ENCODE peak calls at places on chromosomes 3 and 15, in ten cellular contexts. One of them, this sample, is unnamed.

GRCh38 chr15:34182942-34183341 is 27.0 kb downstream of the KATNBL1 start:
- DNase-seq in HepG2: no peak
- DNase-seq in fibroblast of mammary gland: no peak
- DNase-seq in AG09319: no peak
- DNase-seq in choroid plexus epithelial cell: no peak
- DNase-seq in endothelial cell: no peak
- DNase-seq in pancreas: no peak
- DNase-seq in GM12865: no peak
- DNase-seq in CD8-positive, alpha-beta T cell: no peak
- DNase-seq in BE2C: no peak
- DNase-seq in this sample: no peak

GRCh38 chr3:126930936-126931600 is 51.8 kb upstream of the PLXNA1 start:
- DNase-seq in HepG2: no peak
- DNase-seq in fibroblast of mammary gland: no peak
- DNase-seq in AG09319: no peak
- DNase-seq in choroid plexus epithelial cell: no peak
- DNase-seq in endothelial cell: no peak
- DNase-seq in pancreas: no peak
- DNase-seq in GM12865: no peak
- DNase-seq in CD8-positive, alpha-beta T cell: no peak
- DNase-seq in BE2C: no peak
- DNase-seq in this sample: no peak

GRCh38 chr3:127788436-127788835 is 33.9 kb downstream of the MGLL start:
- DNase-seq in HepG2: no peak
- DNase-seq in fibroblast of mammary gland: no peak
- DNase-seq in AG09319: no peak
- DNase-seq in choroid plexus epithelial cell: no peak
- DNase-seq in endothelial cell: no peak
- DNase-seq in pancreas: no peak
- DNase-seq in GM12865: no peak
- DNase-seq in CD8-positive, alpha-beta T cell: no peak
- DNase-seq in BE2C: no peak
- DNase-seq in this sample: no peak

GRCh38 chr3:71048948-71049347 is 534.6 kb downstream of the FOXP1 start:
- DNase-seq in HepG2: peak
- DNase-seq in fibroblast of mammary gland: no peak
- DNase-seq in AG09319: no peak
- DNase-seq in choroid plexus epithelial cell: no peak
- DNase-seq in endothelial cell: peak
- DNase-seq in pancreas: no peak
- DNase-seq in GM12865: no peak
- DNase-seq in CD8-positive, alpha-beta T cell: no peak
- DNase-seq in BE2C: no peak
- DNase-seq in this sample: no peak

GRCh38 chr3:71064976-71065763 is 518.4 kb downstream of the FOXP1 start:
- DNase-seq in HepG2: peak
- DNase-seq in fibroblast of mammary gland: peak
- DNase-seq in AG09319: no peak
- DNase-seq in choroid plexus epithelial cell: peak
- DNase-seq in endothelial cell: peak
- DNase-seq in pancreas: peak
- DNase-seq in GM12865: peak
- DNase-seq in CD8-positive, alpha-beta T cell: peak
- DNase-seq in BE2C: peak
- DNase-seq in this sample: peak

GRCh38 chr3:123122525-123123315 is 55.9 kb downstream of the PDIA5 start:
- DNase-seq in HepG2: peak
- DNase-seq in fibroblast of mammary gland: peak
- DNase-seq in AG09319: no peak
- DNase-seq in choroid plexus epithelial cell: peak
- DNase-seq in endothelial cell: no peak
- DNase-seq in pancreas: no peak
- DNase-seq in GM12865: peak
- DNase-seq in CD8-positive, alpha-beta T cell: no peak
- DNase-seq in BE2C: no peak
- DNase-seq in this sample: no peak

GRCh38 chr3:23566499-23566898 is 239.3 kb upstream of the UBE2E1 start:
- DNase-seq in HepG2: no peak
- DNase-seq in fibroblast of mammary gland: no peak
- DNase-seq in AG09319: no peak
- DNase-seq in choroid plexus epithelial cell: no peak
- DNase-seq in endothelial cell: no peak
- DNase-seq in pancreas: no peak
- DNase-seq in GM12865: peak
- DNase-seq in CD8-positive, alpha-beta T cell: no peak
- DNase-seq in BE2C: no peak
- DNase-seq in this sample: no peak

GRCh38 chr3:129502641-129503386 is 25.6 kb upstream of the RHO start:
- DNase-seq in HepG2: no peak
- DNase-seq in fibroblast of mammary gland: no peak
- DNase-seq in AG09319: no peak
- DNase-seq in choroid plexus epithelial cell: no peak
- DNase-seq in endothelial cell: no peak
- DNase-seq in pancreas: no peak
- DNase-seq in GM12865: no peak
- DNase-seq in CD8-positive, alpha-beta T cell: no peak
- DNase-seq in BE2C: no peak
- DNase-seq in this sample: no peak

GRCh38 chr15:45439521-45439931 is 61.2 kb upstream of the GATM start:
- DNase-seq in HepG2: peak
- DNase-seq in fibroblast of mammary gland: no peak
- DNase-seq in AG09319: no peak
- DNase-seq in choroid plexus epithelial cell: no peak
- DNase-seq in endothelial cell: no peak
- DNase-seq in pancreas: no peak
- DNase-seq in GM12865: no peak
- DNase-seq in CD8-positive, alpha-beta T cell: no peak
- DNase-seq in BE2C: no peak
- DNase-seq in this sample: no peak

GRCh38 chr3:22714758-22715157 is 488.4 kb upstream of the UBE2E2 start:
- DNase-seq in HepG2: no peak
- DNase-seq in fibroblast of mammary gland: no peak
- DNase-seq in AG09319: no peak
- DNase-seq in choroid plexus epithelial cell: no peak
- DNase-seq in endothelial cell: no peak
- DNase-seq in pancreas: no peak
- DNase-seq in GM12865: no peak
- DNase-seq in CD8-positive, alpha-beta T cell: no peak
- DNase-seq in BE2C: no peak
- DNase-seq in this sample: no peak

GRCh38 chr15:44726568-44727461 is 9.5 kb upstream of the TRIM69 start:
- DNase-seq in HepG2: peak
- DNase-seq in fibroblast of mammary gland: peak
- DNase-seq in AG09319: peak
- DNase-seq in choroid plexus epithelial cell: peak
- DNase-seq in endothelial cell: no peak
- DNase-seq in pancreas: no peak
- DNase-seq in GM12865: peak
- DNase-seq in CD8-positive, alpha-beta T cell: peak
- DNase-seq in BE2C: peak
- DNase-seq in this sample: peak

GRCh38 chr15:97995881-97996603 is 35.5 kb downstream of the ARRDC4 start:
- DNase-seq in HepG2: no peak
- DNase-seq in fibroblast of mammary gland: peak
- DNase-seq in AG09319: no peak
- DNase-seq in choroid plexus epithelial cell: peak
- DNase-seq in endothelial cell: peak
- DNase-seq in pancreas: no peak
- DNase-seq in GM12865: peak
- DNase-seq in CD8-positive, alpha-beta T cell: no peak
- DNase-seq in BE2C: peak
- DNase-seq in this sample: no peak

GRCh38 chr3:130386604-130387263 is 41.3 kb downstream of the COL6A5 start:
- DNase-seq in HepG2: no peak
- DNase-seq in fibroblast of mammary gland: peak
- DNase-seq in AG09319: no peak
- DNase-seq in choroid plexus epithelial cell: peak
- DNase-seq in endothelial cell: no peak
- DNase-seq in pancreas: no peak
- DNase-seq in GM12865: no peak
- DNase-seq in CD8-positive, alpha-beta T cell: no peak
- DNase-seq in BE2C: no peak
- DNase-seq in this sample: no peak

GRCh38 chr3:150697646-150698045 is 6.1 kb downstream of the ERICH6 start:
- DNase-seq in HepG2: no peak
- DNase-seq in fibroblast of mammary gland: no peak
- DNase-seq in AG09319: no peak
- DNase-seq in choroid plexus epithelial cell: peak
- DNase-seq in endothelial cell: no peak
- DNase-seq in pancreas: no peak
- DNase-seq in GM12865: no peak
- DNase-seq in CD8-positive, alpha-beta T cell: no peak
- DNase-seq in BE2C: no peak
- DNase-seq in this sample: no peak

GRCh38 chr3:139292933-139293664 is 50.7 kb upstream of the MRPS22 start:
- DNase-seq in HepG2: peak
- DNase-seq in fibroblast of mammary gland: peak
- DNase-seq in AG09319: no peak
- DNase-seq in choroid plexus epithelial cell: peak
- DNase-seq in endothelial cell: no peak
- DNase-seq in pancreas: no peak
- DNase-seq in GM12865: no peak
- DNase-seq in CD8-positive, alpha-beta T cell: no peak
- DNase-seq in BE2C: no peak
- DNase-seq in this sample: no peak

GRCh38 chr3:98897701-98898100 is 3.8 kb downstream of the DCBLD2 start:
- DNase-seq in HepG2: no peak
- DNase-seq in fibroblast of mammary gland: no peak
- DNase-seq in AG09319: no peak
- DNase-seq in choroid plexus epithelial cell: no peak
- DNase-seq in endothelial cell: no peak
- DNase-seq in pancreas: no peak
- DNase-seq in GM12865: no peak
- DNase-seq in CD8-positive, alpha-beta T cell: no peak
- DNase-seq in BE2C: no peak
- DNase-seq in this sample: no peak

GRCh38 chr3:167837430-167837829 is 101.9 kb downstream of the SERPINI1 start:
- DNase-seq in HepG2: no peak
- DNase-seq in fibroblast of mammary gland: peak
- DNase-seq in AG09319: no peak
- DNase-seq in choroid plexus epithelial cell: peak
- DNase-seq in endothelial cell: no peak
- DNase-seq in pancreas: no peak
- DNase-seq in GM12865: no peak
- DNase-seq in CD8-positive, alpha-beta T cell: no peak
- DNase-seq in BE2C: no peak
- DNase-seq in this sample: no peak

GRCh38 chr3:190504354-190505125 is 9.3 kb upstream of the IL1RAP start:
- DNase-seq in HepG2: peak
- DNase-seq in fibroblast of mammary gland: peak
- DNase-seq in AG09319: no peak
- DNase-seq in choroid plexus epithelial cell: peak
- DNase-seq in endothelial cell: no peak
- DNase-seq in pancreas: no peak
- DNase-seq in GM12865: no peak
- DNase-seq in CD8-positive, alpha-beta T cell: no peak
- DNase-seq in BE2C: no peak
- DNase-seq in this sample: no peak
- TF ChIP-seq CTCF in HepG2: peak
- TF ChIP-seq CTCF in fibroblast of mammary gland: no peak
- TF ChIP-seq CTCF in AG09319: peak
- TF ChIP-seq CTCF in choroid plexus epithelial cell: peak
- TF ChIP-seq CTCF in endothelial cell: no peak
- TF ChIP-seq CTCF in pancreas: no peak
- TF ChIP-seq CTCF in GM12865: no peak
- TF ChIP-seq CTCF in CD8-positive, alpha-beta T cell: no peak
- TF ChIP-seq CTCF in BE2C: no peak
- TF ChIP-seq CTCF in this sample: no peak

GRCh38 chr3:77042892-77043291 is 3.0 kb downstream of the ROBO2 start:
- DNase-seq in HepG2: no peak
- DNase-seq in fibroblast of mammary gland: no peak
- DNase-seq in AG09319: no peak
- DNase-seq in choroid plexus epithelial cell: peak
- DNase-seq in endothelial cell: no peak
- DNase-seq in pancreas: no peak
- DNase-seq in GM12865: no peak
- DNase-seq in CD8-positive, alpha-beta T cell: no peak
- DNase-seq in BE2C: peak
- DNase-seq in this sample: no peak
- TF ChIP-seq CTCF in HepG2: peak
- TF ChIP-seq CTCF in fibroblast of mammary gland: peak
- TF ChIP-seq CTCF in AG09319: peak
- TF ChIP-seq CTCF in choroid plexus epithelial cell: peak
- TF ChIP-seq CTCF in endothelial cell: no peak
- TF ChIP-seq CTCF in pancreas: no peak
- TF ChIP-seq CTCF in GM12865: no peak
- TF ChIP-seq CTCF in CD8-positive, alpha-beta T cell: no peak
- TF ChIP-seq CTCF in BE2C: peak
- TF ChIP-seq CTCF in this sample: no peak

GRCh38 chr15:89640245-89640644 is 15.0 kb downstream of the KIF7 start:
- DNase-seq in HepG2: no peak
- DNase-seq in fibroblast of mammary gland: no peak
- DNase-seq in AG09319: no peak
- DNase-seq in choroid plexus epithelial cell: no peak
- DNase-seq in endothelial cell: no peak
- DNase-seq in pancreas: no peak
- DNase-seq in GM12865: no peak
- DNase-seq in CD8-positive, alpha-beta T cell: no peak
- DNase-seq in BE2C: no peak
- DNase-seq in this sample: no peak
- TF ChIP-seq CTCF in HepG2: no peak
- TF ChIP-seq CTCF in fibroblast of mammary gland: no peak
- TF ChIP-seq CTCF in AG09319: no peak
- TF ChIP-seq CTCF in choroid plexus epithelial cell: no peak
- TF ChIP-seq CTCF in endothelial cell: no peak
- TF ChIP-seq CTCF in pancreas: no peak
- TF ChIP-seq CTCF in GM12865: no peak
- TF ChIP-seq CTCF in CD8-positive, alpha-beta T cell: no peak
- TF ChIP-seq CTCF in BE2C: no peak
- TF ChIP-seq CTCF in this sample: no peak

GRCh38 chr3:42345811-42346210 is 64.6 kb downstream of the LYZL4 start:
- DNase-seq in HepG2: no peak
- DNase-seq in fibroblast of mammary gland: no peak
- DNase-seq in AG09319: no peak
- DNase-seq in choroid plexus epithelial cell: no peak
- DNase-seq in endothelial cell: no peak
- DNase-seq in pancreas: no peak
- DNase-seq in GM12865: peak
- DNase-seq in CD8-positive, alpha-beta T cell: peak
- DNase-seq in BE2C: no peak
- DNase-seq in this sample: no peak

GRCh38 chr3:42336103-42336502 is 70.1 kb upstream of the CCK start:
- DNase-seq in HepG2: no peak
- DNase-seq in fibroblast of mammary gland: peak
- DNase-seq in AG09319: no peak
- DNase-seq in choroid plexus epithelial cell: no peak
- DNase-seq in endothelial cell: no peak
- DNase-seq in pancreas: no peak
- DNase-seq in GM12865: no peak
- DNase-seq in CD8-positive, alpha-beta T cell: no peak
- DNase-seq in BE2C: no peak
- DNase-seq in this sample: no peak

DNA sequence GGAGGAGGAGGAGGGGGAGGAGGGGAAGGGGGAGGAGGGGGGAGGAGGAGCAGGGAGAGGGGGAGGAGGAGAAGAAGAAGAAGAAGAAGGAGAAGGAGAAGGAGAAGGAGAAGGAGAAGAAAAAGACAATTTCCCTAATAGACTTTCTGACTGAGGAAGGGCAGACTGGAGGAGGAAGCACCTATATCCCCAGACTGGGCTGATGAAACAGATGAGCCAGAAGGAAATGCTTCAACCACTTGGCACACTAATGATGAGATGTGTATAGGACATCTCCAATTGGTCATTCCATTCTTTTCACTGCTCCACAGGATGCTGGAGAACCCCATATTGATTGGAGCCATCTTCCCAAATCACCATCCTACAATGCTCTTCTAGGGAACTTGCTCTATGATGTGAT is 69.9 kb downstream of the LYZL4 start:
- DNase-seq in HepG2: no peak
- DNase-seq in fibroblast of mammary gland: no peak
- DNase-seq in AG09319: no peak
- DNase-seq in choroid plexus epithelial cell: no peak
- DNase-seq in endothelial cell: no peak
- DNase-seq in pancreas: no peak
- DNase-seq in GM12865: no peak
- DNase-seq in CD8-positive, alpha-beta T cell: no peak
- DNase-seq in BE2C: no peak
- DNase-seq in this sample: no peak
- TF ChIP-seq CTCF in HepG2: no peak
- TF ChIP-seq CTCF in fibroblast of mammary gland: no peak
- TF ChIP-seq CTCF in AG09319: no peak
- TF ChIP-seq CTCF in choroid plexus epithelial cell: no peak
- TF ChIP-seq CTCF in endothelial cell: no peak
- TF ChIP-seq CTCF in pancreas: no peak
- TF ChIP-seq CTCF in GM12865: no peak
- TF ChIP-seq CTCF in CD8-positive, alpha-beta T cell: no peak
- TF ChIP-seq CTCF in BE2C: no peak
- TF ChIP-seq CTCF in this sample: no peak

This sample was measured in GM20000.